ENCODE peak calls at places on chromosomes 1 and 21, in eight cellular contexts. X is prostate gland, V is esophagus squamous epithelium, Z is PC-9, Q is hepatocyte, P is astrocyte, S is cardiac muscle cell, K is colonic mucosa. B is an unnamed sample.

GRCh38 chr1:163562355-163562754 is 240.6 kb downstream of the NUF2 start:
- DNase-seq in X (no peak), V (no peak), Z (no peak), Q (no peak), P (no peak), S (no peak), K (no peak), B (no peak)

GRCh38 chr1:206925116-206925736 is 3.5 kb upstream of the FCMR start:
- DNase-seq in X (no peak), V (no peak), Z (no peak), Q (peak; percentile 47), P (no peak), S (no peak), K (peak; percentile 80), B (no peak)

GRCh38 chr21:44012474-44013379 is 618 bp downstream of the TRAPPC10 start:
- DNase-seq in X (peak; percentile 30), V (no peak), Z (no peak), Q (peak; percentile 76), P (no peak), S (peak; percentile 70), K (peak; percentile 85), B (peak; percentile 81)

GRCh38 chr1:211591980-211592493 is 13.1 kb upstream of the SLC30A1 start:
- DNase-seq in X (no peak), V (no peak), Z (peak; percentile 54), Q (peak; percentile 51), P (peak; percentile 94), S (no peak), K (no peak), B (no peak)

GRCh38 chr1:21182181-21182711 is 5.5 kb upstream of the EIF4G3 start:
- DNase-seq in X (no peak), V (no peak), Z (no peak), Q (no peak), P (no peak), S (no peak), K (no peak), B (no peak)

GRCh38 chr1:209766051-209766450 is 10.2 kb downstream of the TRAF3IP3 start:
- DNase-seq in X (no peak), V (no peak), Z (no peak), Q (peak; percentile 14), P (no peak), S (no peak), K (no peak), B (no peak)

GRCh38 chr1:53543130-53543770 is 84.1 kb downstream of the DMRTB1 start:
- DNase-seq in X (no peak), V (no peak), Z (no peak), Q (no peak), P (no peak), S (no peak), K (no peak), B (peak; percentile 45)

GRCh38 chr1:109824349-109825115 is 60.8 kb upstream of the EPS8L3 start:
- DNase-seq in X (no peak), V (no peak), Z (no peak), Q (no peak), P (no peak), S (no peak), K (no peak), B (no peak)

GRCh38 chr1:239262538-239262937 is 123.8 kb upstream of the CHRM3 start:
- DNase-seq in X (no peak), V (no peak), Z (no peak), Q (no peak), P (no peak), S (peak; percentile 4), K (no peak), B (no peak)

GRCh38 chr1:88662723-88663122 is 21.4 kb upstream of the PKN2 start:
- DNase-seq in X (no peak), V (no peak), Z (no peak), Q (no peak), P (no peak), S (no peak), K (no peak), B (no peak)

GRCh38 chr1:88658419-88658818 is 25.7 kb upstream of the PKN2 start:
- DNase-seq in X (no peak), V (no peak), Z (peak; percentile 76), Q (peak; percentile 8), P (no peak), S (no peak), K (no peak), B (no peak)

GRCh38 chr1:88659552-88659951 is 24.5 kb upstream of the PKN2 start:
- DNase-seq in X (no peak), V (no peak), Z (no peak), Q (no peak), P (no peak), S (no peak), K (no peak), B (no peak)

GRCh38 chr1:88661188-88661587 is 22.9 kb upstream of the PKN2 start:
- DNase-seq in X (no peak), V (no peak), Z (no peak), Q (no peak), P (no peak), S (peak; percentile 14), K (no peak), B (no peak)

DNA sequence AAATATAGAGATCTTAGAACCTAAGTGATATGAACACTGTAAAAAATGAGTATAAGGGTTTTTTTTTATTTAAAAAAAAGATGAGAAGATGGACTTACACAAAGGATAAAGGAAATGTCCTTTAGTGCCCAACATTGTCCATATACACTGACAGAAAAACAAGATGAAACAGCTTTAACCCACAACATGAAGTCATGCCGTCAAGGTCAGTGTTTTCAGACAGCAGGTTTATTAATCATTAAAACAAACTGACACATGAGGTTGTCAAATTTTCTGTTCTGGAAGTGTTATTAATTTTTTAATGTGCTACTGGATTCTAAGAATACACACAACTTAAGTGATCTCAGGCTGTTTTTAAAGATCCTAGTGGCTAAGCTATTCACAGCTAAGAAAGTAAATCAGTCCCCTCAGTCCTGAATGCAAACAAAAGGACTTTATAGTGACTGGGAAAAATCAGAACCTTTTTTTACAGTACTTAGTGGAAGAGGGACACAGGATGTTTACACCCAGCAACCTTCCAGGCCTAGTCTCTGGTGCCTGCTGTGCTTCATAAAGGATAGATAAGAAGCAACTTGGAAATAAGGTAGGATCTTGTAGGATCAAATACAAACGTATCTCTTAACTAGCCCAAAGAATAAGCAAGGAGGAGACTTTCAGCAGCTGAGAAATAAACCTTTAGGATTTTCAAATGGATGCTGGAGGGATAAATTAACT is 22.0 kb upstream of the PKN2 start:
- DNase-seq in X (no peak), V (no peak), Z (no peak), Q (no peak), P (no peak), S (no peak), K (no peak), B (no peak)
- H3K4me1 ChIP-seq in X (no peaks in the 10 kb centered on the region), V (no peaks in the 10 kb centered on the region), Z (peaks cover 16% of the 10 kb centered on the region), Q (no peaks in the 10 kb centered on the region), P (no peaks in the 10 kb centered on the region), S (peaks cover 11% of the 10 kb centered on the region), K (no peaks in the 10 kb centered on the region), B (no peaks in the 10 kb centered on the region)

GRCh38 chr1:118249641-118250040 is 64.6 kb upstream of the SPAG17 start:
- DNase-seq in X (no peak), V (no peak), Z (no peak), Q (no peak), P (no peak), S (no peak), K (no peak), B (no peak)
- TF ChIP-seq CTCF in X (no peak), V (no peak), Z (no peak), Q (no peak), P (no peak), S (no peak), K (no peak), B (no peak)

GRCh38 chr1:212781225-212781624 is 10.4 kb downstream of the NSL1 start:
- DNase-seq in X (no peak), V (no peak), Z (no peak), Q (no peak), P (no peak), S (no peak), K (no peak), B (no peak)

GRCh38 chr1:212777166-212777565 is 14.4 kb downstream of the NSL1 start:
- DNase-seq in X (no peak), V (no peak), Z (no peak), Q (no peak), P (no peak), S (no peak), K (no peak), B (no peak)

GRCh38 chr1:212783976-212784375 is 7.6 kb downstream of the NSL1 start:
- DNase-seq in X (no peak), V (no peak), Z (no peak), Q (no peak), P (no peak), S (no peak), K (no peak), B (no peak)

GRCh38 chr1:212782422-212783154 is 9.0 kb downstream of the NSL1 start:
- DNase-seq in X (no peak), V (no peak), Z (peak; percentile 38), Q (peak; percentile 20), P (peak; percentile 45), S (no peak), K (no peak), B (no peak)

DNA sequence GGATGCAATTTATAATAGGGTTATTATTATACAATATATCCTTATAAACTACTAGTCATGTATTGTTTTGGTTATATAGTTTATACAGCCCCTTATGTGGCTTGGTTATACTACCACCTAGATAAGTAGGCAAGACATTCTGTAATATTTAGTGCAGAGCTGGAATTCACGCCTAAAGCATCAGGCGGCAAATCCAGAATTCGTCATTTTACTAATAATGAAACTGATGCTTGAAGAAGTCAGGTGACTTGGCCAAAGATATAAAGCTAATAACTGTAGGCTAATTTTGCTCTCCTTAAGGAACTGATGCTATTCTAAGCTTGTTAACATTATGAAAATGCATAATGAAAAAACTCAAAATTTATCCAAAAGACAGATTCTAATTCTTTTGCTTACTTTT is 10.8 kb downstream of the NSL1 start:
- DNase-seq in X (no peak), V (no peak), Z (no peak), Q (no peak), P (no peak), S (no peak), K (no peak), B (no peak)
- H3K4me1 ChIP-seq in X (no peaks in the 10 kb centered on the region), V (no peaks in the 10 kb centered on the region), Z (no peaks in the 10 kb centered on the region), Q (no peaks in the 10 kb centered on the region), P (peaks cover 6% of the 10 kb centered on the region), S (no peaks in the 10 kb centered on the region), K (no peaks in the 10 kb centered on the region), B (no peaks in the 10 kb centered on the region)

GRCh38 chr1:177181631-177182291 is 11.0 kb downstream of the BRINP2 start:
- DNase-seq in X (peak; percentile 6), V (no peak), Z (no peak), Q (peak; percentile 78), P (peak; percentile 15), S (peak; percentile 87), K (peak; percentile 45), B (peak; percentile 34)
- TF ChIP-seq CTCF in X (peak; percentile 45), V (peak; percentile 45), Z (peak; percentile 49), Q (peak; percentile 86), P (peak; percentile 62), S (peak; percentile 87), K (peak; percentile 68), B (peak; percentile 75)

GRCh38 chr1:171995573-171995972 is 154.3 kb downstream of the DNM3 start:
- DNase-seq in X (no peak), V (no peak), Z (no peak), Q (no peak), P (no peak), S (no peak), K (no peak), B (no peak)
- H3K4me1 ChIP-seq in X (no peaks in the 10 kb centered on the region), V (no peaks in the 10 kb centered on the region), Z (no peaks in the 10 kb centered on the region), Q (no peaks in the 10 kb centered on the region), P (peaks cover 2% of the 10 kb centered on the region), S (no peaks in the 10 kb centered on the region), K (no peaks in the 10 kb centered on the region), B (no peaks in the 10 kb centered on the region)